ENCODE peak calls at places on chromosomes 7 and 10, in six cellular contexts. P is skeletal muscle cell, K is T-cell, U is nephron progenitor cell, M is AG04450, J is pancreas. B is an unnamed sample.

GRCh38 chr10:110919349-110919931 is at the start of gene SHOC2:
- DNase-seq in P (no peak), K (peak; percentile 98), U (peak; percentile 95), M (peak; percentile 20), J (peak; percentile 100), B (peak; percentile 95)

GRCh38 chr10:110483633-110484032 is 14.1 kb upstream of the DUSP5 start:
- DNase-seq in P (no peak), K (no peak), U (no peak), M (no peak), J (no peak), B (no peak)

GRCh38 chr10:96664563-96664962 is 55.8 kb downstream of the PIK3AP1 start:
- DNase-seq in P (no peak), K (no peak), U (no peak), M (no peak), J (no peak), B (no peak)

GRCh38 chr10:91319336-91319735 is 90.8 kb upstream of the HECTD2 start:
- DNase-seq in P (no peak), K (no peak), U (no peak), M (no peak), J (no peak), B (no peak)

GRCh38 chr7:129821476-129821875 is 131.3 kb downstream of the UBE2H start:
- DNase-seq in P (no peak), K (no peak), U (no peak), M (no peak), J (no peak), B (no peak)

GRCh38 chr7:17015575-17015974 is 133.8 kb upstream of the AGR3 start:
- DNase-seq in P (no peak), K (no peak), U (no peak), M (no peak), J (no peak), B (no peak)

GRCh38 chr10:119408969-119409371 is 133.5 kb downstream of the RGS10 start:
- DNase-seq in P (no peak), K (no peak), U (no peak), M (no peak), J (no peak), B (no peak)

GRCh38 chr10:37495415-37495814 is 362.0 kb downstream of the ZNF248 start:
- DNase-seq in P (no peak), K (no peak), U (no peak), M (no peak), J (no peak), B (no peak)

GRCh38 chr7:113796557-113796956 is 122.3 kb downstream of the PPP1R3A start:
- DNase-seq in P (peak; percentile 97), K (no peak), U (no peak), M (peak; percentile 82), J (no peak), B (no peak)

GRCh38 chr10:91756286-91756685 is 41.9 kb upstream of the TNKS2 start:
- DNase-seq in P (peak; percentile 74), K (no peak), U (no peak), M (peak; percentile 71), J (no peak), B (no peak)

GRCh38 chr7:87810726-87811125 is 65.4 kb downstream of the SLC25A40 start:
- DNase-seq in P (no peak), K (no peak), U (no peak), M (no peak), J (no peak), B (no peak)

GRCh38 chr10:98400482-98400881 is 14.5 kb downstream of the PYROXD2 start:
- DNase-seq in P (peak; percentile 41), K (no peak), U (no peak), M (no peak), J (no peak), B (no peak)

GRCh38 chr7:17099083-17099973 is 199.1 kb upstream of the AHR start:
- DNase-seq in P (peak; percentile 74), K (no peak), U (no peak), M (no peak), J (peak; percentile 84), B (no peak)

GRCh38 chr7:140810830-140811556 is 113.7 kb downstream of the BRAF start:
- DNase-seq in P (peak; percentile 21), K (peak; percentile 32), U (peak; percentile 63), M (peak; percentile 36), J (peak; percentile 35), B (peak; percentile 44)

GRCh38 chr7:44987996-44988395 is 9.2 kb upstream of the MYO1G start:
- DNase-seq in P (no peak), K (no peak), U (no peak), M (no peak), J (no peak), B (no peak)

GRCh38 chr10:71294091-71294561 is 24.9 kb upstream of the SLC29A3 start:
- DNase-seq in P (no peak), K (no peak), U (no peak), M (no peak), J (no peak), B (no peak)

B was measured in CD4-positive, alpha-beta T cell.